ENCODE peak calls at places on chromosomes 5 and 9, in four cellular contexts. One of them, this sample, is unnamed.
A peak's percentile ranks its signal among the peaks of the same experiment; 100 is the strongest.

GRCh38 chr5:176995896-176996767 is 10.4 kb downstream of the UIMC1 start:
- DNase-seq in SJSA1: no peak
- DNase-seq in cardiac muscle cell: peak; percentile 80
- DNase-seq in AG04450: no peak
- DNase-seq in this sample: no peak

GRCh38 chr5:154210163-154210562 is 19.6 kb downstream of the GALNT10 start:
- DNase-seq in cardiac muscle cell: no peak
- DNase-seq in AG04450: no peak
- DNase-seq in SJSA1: no peak
- DNase-seq in this sample: no peak

GRCh38 chr9:95411211-95411892 is 93.8 kb upstream of the FANCC start:
- DNase-seq in cardiac muscle cell: no peak
- DNase-seq in AG04450: no peak
- DNase-seq in SJSA1: no peak
- DNase-seq in this sample: no peak

GRCh38 chr9:134320195-134320885 is 5.9 kb upstream of the RXRA start:
- DNase-seq in SJSA1: no peak
- DNase-seq in AG04450: no peak
- DNase-seq in cardiac muscle cell: no peak
- DNase-seq in this sample: no peak

GRCh38 chr5:134949335-134949734 is 18.4 kb upstream of the CATSPER3 start:
- DNase-seq in AG04450: no peak
- DNase-seq in SJSA1: no peak
- DNase-seq in cardiac muscle cell: no peak
- DNase-seq in this sample: no peak

GRCh38 chr9:13274901-13275641 is 4.4 kb downstream of the MPDZ start:
- DNase-seq in AG04450: no peak
- DNase-seq in SJSA1: no peak
- DNase-seq in cardiac muscle cell: peak; percentile 83
- DNase-seq in this sample: no peak

GRCh38 chr5:147558826-147559225 is 49.0 kb upstream of the DPYSL3 start:
- DNase-seq in SJSA1: peak; percentile 88
- DNase-seq in cardiac muscle cell: peak; percentile 88
- DNase-seq in AG04450: peak; percentile 61
- DNase-seq in this sample: no peak

GRCh38 chr9:112366591-112366990 is 13.3 kb upstream of the HSDL2 start:
- DNase-seq in SJSA1: no peak
- DNase-seq in cardiac muscle cell: no peak
- DNase-seq in AG04450: no peak
- DNase-seq in this sample: no peak

GRCh38 chr9:7067169-7067568 is 309.4 kb downstream of the KDM4C start:
- DNase-seq in cardiac muscle cell: no peak
- DNase-seq in AG04450: no peak
- DNase-seq in SJSA1: no peak
- DNase-seq in this sample: peak; percentile 93

GRCh38 chr5:138489705-138490104 is 24.4 kb downstream of the EGR1 start:
- DNase-seq in cardiac muscle cell: peak; percentile 41
- DNase-seq in AG04450: no peak
- DNase-seq in SJSA1: no peak
- DNase-seq in this sample: no peak

GRCh38 chr9:31188496-31188895 is 1195.9 kb upstream of the ACO1 start:
- DNase-seq in AG04450: no peak
- DNase-seq in cardiac muscle cell: no peak
- DNase-seq in SJSA1: no peak
- DNase-seq in this sample: no peak

GRCh38 chr9:126617740-126618133 is 4.0 kb downstream of the LMX1B start:
- DNase-seq in AG04450: no peak
- DNase-seq in SJSA1: no peak
- DNase-seq in cardiac muscle cell: no peak
- DNase-seq in this sample: no peak

GRCh38 chr9:114958021-114958846 is 27.8 kb upstream of the TNFSF8 start:
- DNase-seq in AG04450: no peak
- DNase-seq in cardiac muscle cell: peak; percentile 46
- DNase-seq in SJSA1: no peak
- DNase-seq in this sample: no peak

GRCh38 chr5:5342784-5343183 is 79.7 kb upstream of the ICE1 start:
- DNase-seq in SJSA1: no peak
- DNase-seq in cardiac muscle cell: peak; percentile 38
- DNase-seq in AG04450: no peak
- DNase-seq in this sample: no peak

GRCh38 chr9:70478963-70479641 is 64.6 kb upstream of the KLF9 start:
- DNase-seq in AG04450: no peak
- DNase-seq in SJSA1: no peak
- DNase-seq in cardiac muscle cell: peak; percentile 82
- DNase-seq in this sample: no peak

GRCh38 chr5:134145061-134145757 is 30.7 kb downstream of the TCF7 start:
- DNase-seq in AG04450: no peak
- DNase-seq in SJSA1: peak; percentile 38
- DNase-seq in cardiac muscle cell: no peak
- DNase-seq in this sample: no peak

GRCh38 chr9:133656211-133657119 is 20.3 kb downstream of the DBH start:
- DNase-seq in SJSA1: no peak
- DNase-seq in cardiac muscle cell: no peak
- DNase-seq in AG04450: no peak
- DNase-seq in this sample: peak; percentile 24

GRCh38 chr5:78300464-78301045 is 6.1 kb upstream of the AP3B1 start:
- DNase-seq in cardiac muscle cell: peak; percentile 50
- DNase-seq in AG04450: no peak
- DNase-seq in SJSA1: no peak
- DNase-seq in this sample: peak; percentile 32

GRCh38 chr5:53430618-53431252 is 49.7 kb upstream of the FST start:
- DNase-seq in cardiac muscle cell: peak; percentile 82
- DNase-seq in SJSA1: no peak
- DNase-seq in AG04450: no peak
- DNase-seq in this sample: no peak

GRCh38 chr5:57262533-57262932 is 88.7 kb downstream of the GPBP1 start:
- DNase-seq in SJSA1: no peak
- DNase-seq in AG04450: no peak
- DNase-seq in cardiac muscle cell: no peak
- DNase-seq in this sample: no peak

GRCh38 chr9:117555964-117556629 is 141.2 kb upstream of the ASTN2 start:
- DNase-seq in AG04450: no peak
- DNase-seq in SJSA1: peak; percentile 61
- DNase-seq in cardiac muscle cell: peak; percentile 22
- DNase-seq in this sample: peak; percentile 47

GRCh38 chr5:33235824-33236223 is 204.9 kb upstream of the TARS1 start:
- DNase-seq in SJSA1: no peak
- DNase-seq in cardiac muscle cell: no peak
- DNase-seq in AG04450: no peak
- DNase-seq in this sample: peak; percentile 32

GRCh38 chr5:58043607-58043945 is 416.3 kb downstream of the PLK2 start:
- DNase-seq in AG04450: no peak
- DNase-seq in cardiac muscle cell: no peak
- DNase-seq in SJSA1: no peak
- DNase-seq in this sample: no peak

GRCh38 chr5:423233-423565 is 19.8 kb upstream of the EXOC3 start:
- DNase-seq in AG04450: no peak
- DNase-seq in cardiac muscle cell: no peak
- DNase-seq in SJSA1: no peak
- DNase-seq in this sample: no peak

GRCh38 chr9:134314950-134315715 is 11.1 kb upstream of the RXRA start:
- DNase-seq in cardiac muscle cell: no peak
- DNase-seq in AG04450: no peak
- DNase-seq in SJSA1: no peak
- DNase-seq in this sample: no peak

GRCh38 chr9:134625361-134626140 is 16.1 kb upstream of the COL5A1 start:
- DNase-seq in AG04450: no peak
- DNase-seq in cardiac muscle cell: peak; percentile 83
- DNase-seq in SJSA1: no peak
- DNase-seq in this sample: no peak

GRCh38 chr5:76855961-76856360 is 6.1 kb downstream of the S100Z start:
- DNase-seq in AG04450: no peak
- DNase-seq in cardiac muscle cell: no peak
- DNase-seq in SJSA1: no peak
- DNase-seq in this sample: peak; percentile 79

GRCh38 chr5:6734243-6734695 is 21.0 kb downstream of the TENT4A start:
- DNase-seq in AG04450: no peak
- DNase-seq in SJSA1: no peak
- DNase-seq in cardiac muscle cell: peak; percentile 18
- DNase-seq in this sample: no peak

GRCh38 chr5:14231156-14231555 is 88.0 kb downstream of the TRIO start:
- DNase-seq in cardiac muscle cell: no peak
- DNase-seq in AG04450: no peak
- DNase-seq in SJSA1: no peak
- DNase-seq in this sample: no peak

GRCh38 chr5:30676223-30676840 is 517.2 kb upstream of the CDH6 start:
- DNase-seq in cardiac muscle cell: no peak
- DNase-seq in AG04450: no peak
- DNase-seq in SJSA1: no peak
- DNase-seq in this sample: no peak

DNA sequence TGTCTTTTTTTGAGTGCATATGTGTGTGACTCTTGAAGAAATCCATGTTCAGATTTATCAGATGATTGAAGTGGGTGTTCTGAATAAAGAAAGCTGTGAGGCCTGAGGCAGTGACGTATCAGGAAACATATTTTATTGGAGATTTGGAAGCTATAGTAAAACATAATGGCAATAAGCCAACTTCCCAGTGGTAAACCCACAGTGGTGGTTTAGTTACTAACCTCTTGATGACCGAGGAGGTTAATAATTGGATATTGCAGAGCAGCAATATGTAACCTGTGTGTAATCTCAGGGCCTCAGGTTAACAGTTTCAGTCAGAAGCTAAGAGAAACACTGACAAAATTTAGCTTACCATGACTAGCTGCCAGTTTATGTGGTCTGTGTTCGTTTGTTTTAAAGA is 6.9 kb downstream of the RGMB start:
- DNase-seq in AG04450: no peak
- DNase-seq in cardiac muscle cell: peak; percentile 13
- DNase-seq in SJSA1: no peak
- DNase-seq in this sample: no peak
- H3K4me3 ChIP-seq in AG04450: no peak overlapping the region
- H3K4me3 ChIP-seq in cardiac muscle cell: no peak overlapping the region
- H3K4me3 ChIP-seq in SJSA1: no peak overlapping the region
- H3K4me3 ChIP-seq in this sample: no peak overlapping the region

GRCh38 chr9:8863886-8864881 is 1064.6 kb upstream of the DMAC1 start:
- DNase-seq in SJSA1: no peak
- DNase-seq in AG04450: no peak
- DNase-seq in cardiac muscle cell: peak; percentile 75
- DNase-seq in this sample: no peak
- H3K4me3 ChIP-seq in SJSA1: no peak overlapping the region
- H3K4me3 ChIP-seq in AG04450: no peak overlapping the region
- H3K4me3 ChIP-seq in cardiac muscle cell: no peak overlapping the region
- H3K4me3 ChIP-seq in this sample: no peak overlapping the region

DNA sequence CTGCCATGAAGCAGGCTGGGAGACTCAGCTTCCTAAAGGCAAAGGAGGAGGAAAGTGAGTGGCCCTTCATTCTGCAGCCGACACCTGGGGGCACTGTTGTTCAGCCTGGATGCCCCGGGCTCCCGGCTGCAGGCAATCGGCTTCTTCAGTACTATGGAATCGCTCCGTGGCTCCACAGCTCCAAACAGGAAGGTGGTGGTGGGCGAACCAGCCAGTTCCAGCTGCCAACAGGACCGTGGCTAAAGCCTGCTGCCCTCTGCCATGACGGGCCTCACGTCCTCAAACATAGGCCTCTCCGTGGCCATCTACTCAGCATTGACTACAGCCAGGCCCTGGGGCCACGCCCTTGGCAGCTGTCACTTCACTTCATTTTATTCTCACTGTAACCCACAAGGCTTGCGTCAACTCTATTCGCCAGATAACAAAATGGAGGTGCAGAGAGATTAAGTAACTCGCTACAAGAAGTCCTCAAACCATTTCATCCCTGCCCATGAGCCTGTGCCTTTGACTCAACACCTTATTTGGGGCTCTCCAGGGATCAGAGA is 38.1 kb downstream of the PAX5 start:
- DNase-seq in cardiac muscle cell: peak; percentile 81
- DNase-seq in SJSA1: no peak
- DNase-seq in AG04450: peak; percentile 15
- DNase-seq in this sample: no peak
- H3K4me3 ChIP-seq in cardiac muscle cell: no peak overlapping the region
- H3K4me3 ChIP-seq in SJSA1: no peak overlapping the region
- H3K4me3 ChIP-seq in AG04450: no peak overlapping the region
- H3K4me3 ChIP-seq in this sample: no peak overlapping the region

GRCh38 chr9:86351897-86352296 is 2.3 kb downstream of the TUT7 start:
- DNase-seq in cardiac muscle cell: no peak
- DNase-seq in AG04450: no peak
- DNase-seq in SJSA1: no peak
- DNase-seq in this sample: no peak
- H3K4me3 ChIP-seq in cardiac muscle cell: no peak overlapping the region
- H3K4me3 ChIP-seq in AG04450: peak overlapping the region; percentile 92
- H3K4me3 ChIP-seq in SJSA1: no peak overlapping the region
- H3K4me3 ChIP-seq in this sample: no peak overlapping the region

GRCh38 chr5:38258319-38259061 is at the start of gene EGFLAM:
- DNase-seq in SJSA1: no peak
- DNase-seq in AG04450: no peak
- DNase-seq in cardiac muscle cell: peak; percentile 12
- DNase-seq in this sample: no peak

GRCh38 chr5:38253759-38254158 is 4.6 kb upstream of the EGFLAM start:
- DNase-seq in AG04450: no peak
- DNase-seq in cardiac muscle cell: no peak
- DNase-seq in SJSA1: no peak
- DNase-seq in this sample: no peak

GRCh38 chr5:38259062-38259857 is 901 bp downstream of the EGFLAM start:
- DNase-seq in AG04450: no peak
- DNase-seq in SJSA1: no peak
- DNase-seq in cardiac muscle cell: no peak
- DNase-seq in this sample: no peak

GRCh38 chr5:38257236-38258036 is 923 bp upstream of the EGFLAM start:
- DNase-seq in cardiac muscle cell: no peak
- DNase-seq in AG04450: no peak
- DNase-seq in SJSA1: no peak
- DNase-seq in this sample: no peak

GRCh38 chr5:38258037-38258318 is 381 bp upstream of the EGFLAM start:
- DNase-seq in cardiac muscle cell: no peak
- DNase-seq in AG04450: no peak
- DNase-seq in SJSA1: no peak
- DNase-seq in this sample: no peak
- H3K4me3 ChIP-seq in cardiac muscle cell: peak overlapping the region; percentile 69
- H3K4me3 ChIP-seq in AG04450: peak overlapping the region; percentile 39
- H3K4me3 ChIP-seq in SJSA1: peak overlapping the region; percentile 44
- H3K4me3 ChIP-seq in this sample: no peak overlapping the region